ENCODE peak calls at places on chromosomes 13 and 19, in nine cellular contexts. B is choroid plexus epithelial cell; H is activated CD4-positive, CD25-positive, alpha-beta regulatory T cell treated with anti-CD3 and anti-CD28 coated beads, Interleukin-2, amount 50 U/mL, for 16 hours; U is endothelial cell; A is T follicular helper cell; O is cardiac fibroblast; I is ascending aorta; V is AG08396; L is ovary. Q is an unnamed sample.

GRCh38 chr19:38596057-38596981 is 21.4 kb downstream of the MAP4K1 start:
- DNase-seq in B (peak), H (no peak), U (peak), A (no peak), O (no peak), I (no peak), V (peak), L (peak), Q (peak)

GRCh38 chr19:44968118-44968517 is 12.9 kb downstream of the CLPTM1 start:
- DNase-seq in B (no peak), H (no peak), U (no peak), A (no peak), O (no peak), I (no peak), V (no peak), L (no peak), Q (no peak)

GRCh38 chr13:25570185-25570584 is 198.4 kb downstream of the ATP8A2 start:
- DNase-seq in B (no peak), H (no peak), U (no peak), A (no peak), O (no peak), I (no peak), V (no peak), L (no peak), Q (no peak)

GRCh38 chr13:100584901-100585300 is 3.7 kb downstream of the GGACT start:
- DNase-seq in B (no peak), H (no peak), U (no peak), A (no peak), O (no peak), I (no peak), V (no peak), L (no peak), Q (no peak)

GRCh38 chr19:2411709-2412108 is 15.7 kb downstream of the TIMM13 start:
- DNase-seq in B (no peak), H (no peak), U (no peak), A (no peak), O (no peak), I (no peak), V (no peak), L (no peak), Q (no peak)

GRCh38 chr19:45500918-45501729 is 2.9 kb downstream of the PPM1N start:
- DNase-seq in B (no peak), H (no peak), U (no peak), A (no peak), O (no peak), I (no peak), V (no peak), L (no peak), Q (no peak)

GRCh38 chr19:16949496-16950023 is 60.8 kb downstream of the F2RL3 start:
- DNase-seq in B (no peak), H (no peak), U (no peak), A (no peak), O (no peak), I (no peak), V (no peak), L (no peak), Q (no peak)

GRCh38 chr13:23436680-23437079 is 3.2 kb upstream of the SACS start:
- DNase-seq in B (no peak), H (no peak), U (no peak), A (no peak), O (no peak), I (no peak), V (no peak), L (no peak), Q (no peak)

GRCh38 chr19:46661735-46662592 is 982 bp upstream of the DACT3 start:
- DNase-seq in B (peak), H (peak), U (peak), A (peak), O (peak), I (peak), V (peak), L (peak), Q (peak)

GRCh38 chr19:32829345-32829896 is 40.1 kb downstream of the SLC7A9 start:
- DNase-seq in B (no peak), H (no peak), U (no peak), A (no peak), O (no peak), I (no peak), V (no peak), L (no peak), Q (no peak)

GRCh38 chr19:35429698-35430097 is 18.4 kb upstream of the FFAR2 start:
- DNase-seq in B (no peak), H (no peak), U (no peak), A (no peak), O (no peak), I (no peak), V (no peak), L (no peak), Q (no peak)

GRCh38 chr13:110944121-110944967 is 29.5 kb upstream of the ANKRD10 start:
- DNase-seq in B (peak), H (no peak), U (peak), A (no peak), O (peak), I (no peak), V (peak), L (no peak), Q (no peak)

GRCh38 chr13:44437356-44438233 is 64.0 kb downstream of the SERP2 start:
- DNase-seq in B (peak), H (no peak), U (no peak), A (no peak), O (peak), I (no peak), V (no peak), L (no peak), Q (no peak)

GRCh38 chr13:90436697-90437096 is 910.8 kb upstream of the MIR17HG start:
- DNase-seq in B (no peak), H (no peak), U (no peak), A (no peak), O (peak), I (no peak), V (no peak), L (no peak), Q (no peak)

GRCh38 chr13:91609353-91609752 is 210.9 kb downstream of the GPC5 start:
- DNase-seq in B (peak), H (no peak), U (no peak), A (no peak), O (no peak), I (no peak), V (no peak), L (no peak), Q (no peak)

GRCh38 chr13:72062566-72062965 is 195.6 kb upstream of the DACH1 start:
- DNase-seq in B (no peak), H (no peak), U (peak), A (no peak), O (peak), I (no peak), V (no peak), L (no peak), Q (no peak)

GRCh38 chr13:51771418-51772104 is 32.4 kb downstream of the DHRS12 start:
- DNase-seq in B (no peak), H (no peak), U (no peak), A (no peak), O (no peak), I (no peak), V (no peak), L (no peak), Q (no peak)

GRCh38 chr13:44306401-44307192 is 67.0 kb upstream of the SERP2 start:
- DNase-seq in B (peak), H (no peak), U (peak), A (no peak), O (peak), I (peak), V (peak), L (peak), Q (no peak)

GRCh38 chr13:25886438-25887214 is 165.2 kb downstream of the SHISA2 start:
- DNase-seq in B (peak), H (no peak), U (no peak), A (no peak), O (peak), I (no peak), V (no peak), L (no peak), Q (no peak)

GRCh38 chr13:76993021-76993420 is 1.1 kb downstream of the CLN5 start:
- DNase-seq in B (no peak), H (no peak), U (no peak), A (no peak), O (peak), I (no peak), V (peak), L (no peak), Q (no peak)

Q was measured in effector memory CD4-positive, alpha-beta T cell.